ENCODE peak calls at places on chromosomes 1 and 21, in five cellular contexts. W is KG1, Y is T follicular helper cell, F is HT1080, U is T-cell. J is an unnamed sample.

GRCh38 chr1:220544901-220545303 is 17.0 kb downstream of the MARK1 start:
- DNase-seq in W (no peak), Y (no peak), F (peak; percentile 21), U (no peak), J (no peak)

GRCh38 chr21:15255359-15256157 is 190.8 kb upstream of the NRIP1 start:
- DNase-seq in W (no peak), Y (no peak), F (no peak), U (no peak), J (no peak)

GRCh38 chr1:9400425-9401079 is 107.9 kb downstream of the SPSB1 start:
- DNase-seq in W (no peak), Y (no peak), F (no peak), U (no peak), J (peak; percentile 25)

GRCh38 chr1:48793863-48794262 is 17.2 kb upstream of the BEND5 start:
- DNase-seq in W (no peak), Y (no peak), F (no peak), U (no peak), J (peak; percentile 59)

GRCh38 chr21:17911628-17912027 is 92.5 kb upstream of the C21orf91 start:
- DNase-seq in W (no peak), Y (no peak), F (peak; percentile 61), U (no peak), J (no peak)

GRCh38 chr1:46219551-46220520 is 16.7 kb downstream of the LURAP1 start:
- DNase-seq in W (no peak), Y (no peak), F (no peak), U (no peak), J (no peak)

GRCh38 chr21:40381111-40381510 is 465.8 kb downstream of the DSCAM start:
- DNase-seq in W (no peak), Y (no peak), F (no peak), U (no peak), J (no peak)

GRCh38 chr1:41558761-41559171 is 74.3 kb upstream of the EDN2 start:
- DNase-seq in W (no peak), Y (no peak), F (no peak), U (no peak), J (no peak)

GRCh38 chr1:174800221-174800791 is 199.4 kb upstream of the CACYBP start:
- DNase-seq in W (no peak), Y (no peak), F (no peak), U (peak; percentile 4), J (no peak)

GRCh38 chr1:78647238-78647637 is 2.4 kb upstream of the IFI44 start:
- DNase-seq in W (no peak), Y (no peak), F (no peak), U (no peak), J (no peak)

GRCh38 chr1:51303751-51304196 is 26.6 kb downstream of the TTC39A start:
- DNase-seq in W (peak; percentile 28), Y (no peak), F (peak; percentile 36), U (no peak), J (peak; percentile 32)

GRCh38 chr1:187911820-187912219 is 1083.1 kb downstream of the PLA2G4A start:
- DNase-seq in W (no peak), Y (no peak), F (no peak), U (no peak), J (no peak)

GRCh38 chr1:236176337-236177336 is 34.3 kb downstream of the GPR137B start:
- DNase-seq in W (no peak), Y (no peak), F (no peak), U (no peak), J (no peak)

GRCh38 chr1:209937996-209938959 is at the start of gene SYT14:
- DNase-seq in W (no peak), Y (no peak), F (peak; percentile 71), U (no peak), J (no peak)

GRCh38 chr1:72286401-72286800 is 4.1 kb upstream of the NEGR1 start:
- DNase-seq in W (no peak), Y (no peak), F (peak; percentile 3), U (no peak), J (no peak)

GRCh38 chr1:10353693-10354092 is 45.2 kb upstream of the PGD start:
- DNase-seq in W (no peak), Y (no peak), F (no peak), U (no peak), J (no peak)

GRCh38 chr1:76949503-76949902 is 82.2 kb downstream of the ST6GALNAC5 start:
- DNase-seq in W (no peak), Y (no peak), F (peak; percentile 84), U (no peak), J (no peak)

GRCh38 chr1:13605159-13605558 is 21.5 kb downstream of the PDPN start:
- DNase-seq in W (no peak), Y (no peak), F (peak; percentile 74), U (no peak), J (no peak)